ENCODE peak calls at places on chromosome 15, in six cellular contexts. T is fibroblast of pulmonary artery, Q is foreskin fibroblast, H is skeletal muscle cell, I is T-helper 9 cell, G is T-cell. X is an unnamed sample.
A peak's percentile ranks its signal among the peaks of the same experiment; 100 is the strongest.

GRCh38 chr15:29970402-29970695 is 112.4 kb upstream of the GOLGA8J start:
- DNase-seq in T (no peak), Q (peak; percentile 18), H (no peak), I (no peak), G (no peak), X (no peak)

GRCh38 chr15:60733196-60733595 is 254.3 kb upstream of the ICE2 start:
- DNase-seq in T (no peak), Q (no peak), H (no peak), I (no peak), G (no peak), X (no peak)

GRCh38 chr15:39407116-39407515 is 173.8 kb upstream of the THBS1 start:
- DNase-seq in T (peak; percentile 16), Q (peak; percentile 84), H (peak; percentile 44), I (no peak), G (no peak), X (peak; percentile 56)

GRCh38 chr15:35305906-35306305 is 220.8 kb upstream of the NANOGP8 start:
- DNase-seq in T (peak; percentile 66), Q (peak; percentile 67), H (peak; percentile 78), I (no peak), G (no peak), X (peak; percentile 88)

GRCh38 chr15:82999905-83000671 is 11.4 kb downstream of the C15orf40 start:
- DNase-seq in T (peak; percentile 74), Q (peak; percentile 73), H (peak; percentile 20), I (no peak), G (no peak), X (peak; percentile 63)

GRCh38 chr15:62647195-62647865 is 395.2 kb upstream of the TPM1 start:
- DNase-seq in T (peak; percentile 47), Q (peak; percentile 83), H (no peak), I (no peak), G (no peak), X (peak; percentile 85)

GRCh38 chr15:90407871-90408317 is 19.9 kb downstream of the IQGAP1 start:
- DNase-seq in T (peak; percentile 74), Q (peak; percentile 64), H (no peak), I (no peak), G (no peak), X (peak; percentile 32)

GRCh38 chr15:38050988-38051387 is 116.5 kb downstream of the TMCO5A start:
- DNase-seq in T (no peak), Q (peak; percentile 33), H (no peak), I (no peak), G (no peak), X (no peak)

GRCh38 chr15:90654233-90655124 is 62.7 kb upstream of the BLM start:
- DNase-seq in T (no peak), Q (no peak), H (no peak), I (no peak), G (no peak), X (peak; percentile 37)

GRCh38 chr15:63407612-63408011 is 26.0 kb upstream of the CA12 start:
- DNase-seq in T (no peak), Q (no peak), H (no peak), I (no peak), G (no peak), X (no peak)

GRCh38 chr15:98874773-98875172 is 132.8 kb downstream of the PGPEP1L start:
- DNase-seq in T (no peak), Q (peak; percentile 51), H (no peak), I (no peak), G (no peak), X (no peak)

GRCh38 chr15:67520276-67520975 is 505 bp upstream of the C15orf61 start:
- DNase-seq in T (no peak), Q (peak; percentile 49), H (no peak), I (no peak), G (no peak), X (no peak)